ENCODE peak calls at places on chromosomes 16 and 17, in four cellular contexts. G is PC-3, A is MM.1S, O is transverse colon. U is an unnamed sample. For H3K4me1, the result is how much of the 10 kb centered on the place peaks cover.

GRCh38 chr17:28896884-28897768 is at the start of gene FLOT2:
- DNase-seq in A (peak), O (peak), G (peak), U (peak)

GRCh38 chr16:3071655-3072054 is 6.2 kb downstream of the IL32 start:
- DNase-seq in G (no peak), O (no peak), A (no peak), U (no peak)

GRCh38 chr16:266258-267164 is 9.2 kb downstream of the RGS11 start:
- DNase-seq in A (no peak), G (no peak), O (no peak), U (no peak)

GRCh38 chr17:29577778-29578211 is 9.3 kb downstream of the TP53I13 start:
- DNase-seq in O (no peak), G (no peak), A (no peak), U (no peak)

GRCh38 chr17:41816637-41817320 is 4.0 kb downstream of the FKBP10 start:
- DNase-seq in A (no peak), G (no peak), O (no peak), U (no peak)

GRCh38 chr16:12793120-12793889 is 10.4 kb downstream of the CPPED1 start:
- DNase-seq in O (no peak), G (no peak), A (no peak), U (no peak)

GRCh38 chr16:89035013-89035697 is 58.1 kb upstream of the CBFA2T3 start:
- DNase-seq in O (no peak), G (no peak), A (no peak), U (no peak)

GRCh38 chr17:58278661-58279015 is 2.1 kb downstream of the MPO start:
- DNase-seq in O (no peak), G (no peak), A (no peak), U (peak)

GRCh38 chr17:35793257-35793656 is 2.2 kb downstream of the MMP28 start:
- DNase-seq in A (no peak), G (no peak), O (no peak), U (no peak)

GRCh38 chr17:47975815-47976190 is 4.9 kb downstream of the CDK5RAP3 start:
- DNase-seq in O (no peak), G (no peak), A (no peak), U (no peak)

GRCh38 chr17:17887752-17888304 is 51.0 kb upstream of the SREBF1 start:
- DNase-seq in G (no peak), A (no peak), O (no peak), U (no peak)

GRCh38 chr17:31310260-31310659 is 3.6 kb downstream of the EVI2B start:
- DNase-seq in O (no peak), A (peak), G (no peak), U (no peak)

GRCh38 chr17:63450551-63450950 is 4.4 kb upstream of the CYB561 start:
- DNase-seq in G (peak), A (no peak), O (no peak), U (no peak)

GRCh38 chr17:34826332-34826731 is 134.9 kb downstream of the CCT6B start:
- DNase-seq in O (no peak), G (peak), A (no peak), U (no peak)

GRCh38 chr17:58002154-58002553 is 4.9 kb downstream of the SRSF1 start:
- DNase-seq in O (no peak), G (no peak), A (no peak), U (no peak)

GRCh38 chr17:79115487-79115886 is 40.9 kb downstream of the ENGASE start:
- DNase-seq in G (no peak), A (no peak), O (no peak), U (no peak)

GRCh38 chr16:8885674-8886592 is 3.8 kb downstream of the LITAFD start:
- DNase-seq in O (peak), A (no peak), G (peak), U (no peak)

GRCh38 chr16:89847056-89847929 is 19.0 kb downstream of the SPIRE2 start:
- DNase-seq in A (no peak), O (peak), G (no peak), U (peak)

GRCh38 chr17:37399404-37399803 is 7.2 kb downstream of the ACACA start:
- DNase-seq in G (peak), O (no peak), A (no peak), U (no peak)

GRCh38 chr17:41891135-41892065 is 26.2 kb upstream of the KLHL11 start:
- DNase-seq in O (no peak), G (no peak), A (no peak), U (peak)

GRCh38 chr17:64081802-64082799 is 47.8 kb downstream of the ERN1 start:
- DNase-seq in A (peak), G (peak), O (peak), U (no peak)

GRCh38 chr17:81577278-81578000 is 25.3 kb upstream of the FAAP100 start:
- DNase-seq in G (peak), O (no peak), A (no peak), U (no peak)

GRCh38 chr16:85947511-85948509 is 48.8 kb downstream of the IRF8 start:
- DNase-seq in O (peak), A (peak), G (no peak), U (no peak)

GRCh38 chr17:55990332-55991006 is 162.8 kb upstream of the ANKFN1 start:
- DNase-seq in O (no peak), A (no peak), G (no peak), U (no peak)

GRCh38 chr16:11526921-11527320 is 59.8 kb downstream of the LITAF start:
- DNase-seq in G (no peak), A (no peak), O (no peak), U (no peak)

GRCh38 chr16:35431829-35432663 is 1972.6 kb downstream of the TP53TG3F start:
- DNase-seq in G (no peak), A (peak), O (no peak), U (no peak)

GRCh38 chr16:27462200-27462845 is 60.3 kb downstream of the IL21R start:
- DNase-seq in A (no peak), O (no peak), G (no peak), U (peak)

GRCh38 chr16:85129846-85130706 is 17.8 kb upstream of the CIBAR2 start:
- DNase-seq in G (no peak), O (no peak), A (no peak), U (no peak)

GRCh38 chr16:1964046-1964505 is 550 bp downstream of the RPS2 start:
- DNase-seq in A (no peak), G (no peak), O (no peak), U (no peak)

GRCh38 chr16:77212736-77213541 is 13.7 kb downstream of the SYCE1L start:
- DNase-seq in A (peak), O (peak), G (peak), U (peak)

GRCh38 chr17:38510424-38511125 is 82.3 kb downstream of the ARHGAP23 start:
- DNase-seq in O (no peak), G (no peak), A (no peak), U (peak)

GRCh38 chr17:73336613-73337400 is 25.0 kb upstream of the CDC42EP4 start:
- DNase-seq in A (no peak), O (no peak), G (no peak), U (no peak)

GRCh38 chr16:69522732-69523404 is 42.9 kb upstream of the NFAT5 start:
- DNase-seq in O (no peak), G (no peak), A (no peak), U (no peak)

GRCh38 chr17:50108556-50108955 is 13.4 kb downstream of the PDK2 start:
- DNase-seq in G (no peak), O (no peak), A (no peak), U (no peak)

GRCh38 chr16:1941924-1942809 is 832 bp downstream of the MSRB1 start:
- DNase-seq in A (no peak), G (peak), O (no peak), U (no peak)

GRCh38 chr16:48029768-48030167 is 126.0 kb downstream of the ABCC12 start:
- DNase-seq in A (no peak), G (no peak), O (no peak), U (no peak)

GRCh38 chr16:48035142-48035541 is 120.7 kb downstream of the ABCC12 start:
- DNase-seq in O (no peak), A (no peak), G (peak), U (no peak)

GRCh38 chr16:48025359-48025758 is 130.4 kb downstream of the ABCC12 start:
- DNase-seq in G (no peak), O (no peak), A (no peak), U (no peak)

DNA sequence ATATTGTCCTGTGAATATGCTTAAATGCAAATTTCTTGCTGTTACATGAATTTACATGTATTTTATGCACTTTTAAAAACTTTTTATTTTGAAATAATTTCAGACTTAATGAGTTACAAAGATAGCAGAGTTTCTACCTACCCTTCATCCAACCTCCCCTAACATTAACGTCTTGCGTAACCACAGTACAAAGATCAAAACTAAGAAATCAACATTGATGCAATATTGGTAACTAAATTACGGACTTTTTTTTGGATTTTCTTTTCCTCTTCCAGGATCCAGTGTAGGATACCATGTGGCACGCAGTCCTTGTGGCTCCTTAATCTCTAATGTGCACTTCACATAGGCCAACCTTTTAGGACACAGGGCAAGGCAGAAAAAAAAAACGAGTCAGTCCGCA is 124.9 kb downstream of the ABCC12 start:
- DNase-seq in A (no peak), G (no peak), O (no peak), U (no peak)
- TF ChIP-seq CTCF in A (no peak), G (no peak), O (no peak), U (no peak)

GRCh38 chr17:39988206-39988810 is 7.7 kb downstream of the PSMD3 start:
- DNase-seq in O (no peak), A (no peak), G (no peak), U (no peak)
- H3K27ac ChIP-seq in O (no peak), A (no peak), G (no peak), U (no peak)

DNA sequence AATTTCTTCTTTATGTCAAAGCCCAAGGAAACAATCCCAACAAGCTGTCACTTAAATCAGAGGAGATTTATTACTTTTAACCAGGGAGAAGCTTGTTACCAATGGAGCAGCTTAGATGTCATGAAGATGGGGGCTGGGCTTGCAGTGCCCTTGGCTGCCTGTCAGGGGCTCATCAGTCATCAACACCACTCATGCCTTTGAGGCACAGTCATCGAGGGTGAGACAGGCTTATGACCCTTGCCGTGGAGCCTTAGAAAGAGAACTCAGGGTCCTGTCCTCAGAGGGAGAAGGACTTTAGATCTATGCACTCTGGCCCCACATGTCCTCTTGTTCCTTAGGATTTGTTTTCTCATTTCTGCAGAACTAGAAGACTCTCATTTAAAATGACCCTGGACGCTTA is 318.3 kb downstream of the CBLN1 start:
- DNase-seq in G (peak), A (no peak), O (no peak), U (no peak)
- H3K4me1 ChIP-seq in G (half or more), A (under half), O (under half), U (under half)

DNA sequence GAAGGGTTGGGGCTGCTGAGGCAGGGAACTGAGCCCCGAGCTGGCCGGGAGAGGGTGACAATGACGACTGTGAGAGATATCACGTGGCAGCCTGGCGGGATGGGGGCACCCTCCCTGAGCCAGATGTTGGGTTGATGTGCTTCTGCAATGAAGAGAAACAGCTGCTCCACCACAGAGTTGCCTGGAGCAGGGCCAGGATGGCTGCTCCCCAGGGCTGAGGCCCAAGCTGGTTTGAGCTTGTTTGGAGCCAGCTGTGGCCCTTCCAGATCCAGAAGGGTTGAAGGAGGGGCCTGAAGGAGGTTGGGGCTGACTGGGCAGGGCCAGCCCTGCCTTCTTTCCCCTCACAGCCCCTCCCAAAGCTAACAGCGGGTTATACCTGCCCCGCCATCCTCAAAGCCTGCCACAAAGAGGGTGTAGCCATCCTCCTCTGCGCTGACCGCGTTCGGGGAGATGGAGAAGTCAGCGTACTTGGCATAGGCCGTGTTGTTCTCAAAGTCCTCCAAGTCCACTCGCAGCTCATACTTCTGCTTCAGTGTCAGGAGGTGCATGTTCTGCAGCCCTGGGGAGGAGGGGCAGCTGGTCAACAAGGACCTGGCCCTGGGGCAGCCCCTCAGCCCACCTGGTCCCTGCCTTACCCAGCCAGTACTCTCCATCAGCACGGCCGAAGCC is 2.1 kb downstream of the MFAP4 start:
- DNase-seq in A (no peak), O (peak), G (no peak), U (peak)
- TF ChIP-seq CTCF in A (no peak), O (no peak), G (no peak), U (no peak)

GRCh38 chr17:75277664-75278071 is 6.6 kb upstream of the MIF4GD start:
- DNase-seq in A (no peak), G (peak), O (no peak), U (peak)
- H3K27ac ChIP-seq in A (no peak), G (no peak), O (no peak), U (peak)

GRCh38 chr17:68800731-68801130 is 154.5 kb downstream of the ABCA8 start:
- DNase-seq in O (no peak), A (no peak), G (no peak), U (no peak)
- H3K4me1 ChIP-seq in O (under half), A (under half), G (under half), U (under half)

GRCh38 chr17:14308965-14309879 is 8.3 kb downstream of the HS3ST3B1 start:
- DNase-seq in G (peak), A (no peak), O (peak), U (peak)
- TF ChIP-seq CTCF in G (no peak), A (no peak), O (no peak), U (no peak)

GRCh38 chr17:4144411-4144747 is 1.4 kb downstream of the CYB5D2 start:
- DNase-seq in G (no peak), O (no peak), A (no peak), U (no peak)

GRCh38 chr17:4150106-4150505 is 7.1 kb downstream of the CYB5D2 start:
- DNase-seq in A (no peak), O (no peak), G (no peak), U (no peak)

GRCh38 chr17:4148611-4149308 is 5.8 kb downstream of the CYB5D2 start:
- DNase-seq in G (no peak), A (no peak), O (no peak), U (no peak)

GRCh38 chr17:4143563-4144410 is 790 bp downstream of the CYB5D2 start:
- DNase-seq in A (peak), G (peak), O (peak), U (peak)

GRCh38 chr17:4147751-4148310 is 4.8 kb downstream of the CYB5D2 start:
- DNase-seq in A (no peak), G (no peak), O (no peak), U (no peak)
- H3K27ac ChIP-seq in A (no peak), G (no peak), O (no peak), U (no peak)

U was measured in thyroid gland.